ENCODE peak calls at places on chromosome 21, in five cellular contexts. O is psoas muscle, Q is lower lobe of right lung, M is GM23338, R is sigmoid colon. Y is an unnamed sample. For H3K4me1, the result is how much of the 10 kb centered on the place peaks cover.

GRCh38 chr21:40422851-40423635 is 423.9 kb downstream of the DSCAM start:
- DNase-seq in O (no peak), Q (no peak), M (no peak), R (no peak), Y (no peak)

GRCh38 chr21:34613679-34614442 is 1.1 kb downstream of the RCAN1 start:
- DNase-seq in O (no peak), Q (no peak), M (no peak), R (no peak), Y (no peak)

GRCh38 chr21:33578214-33578613 is 10.3 kb downstream of the DONSON start:
- DNase-seq in O (no peak), Q (no peak), M (no peak), R (no peak), Y (no peak)

GRCh38 chr21:35775778-35776515 is 284.4 kb downstream of the SETD4 start:
- DNase-seq in O (no peak), Q (no peak), M (no peak), R (no peak), Y (no peak)

GRCh38 chr21:45498646-45499000 is 43.6 kb downstream of the SLC19A1 start:
- DNase-seq in O (no peak), Q (peak), M (no peak), R (no peak), Y (no peak)

GRCh38 chr21:29961291-29962027 is 21.7 kb upstream of the GRIK1 start:
- DNase-seq in O (no peak), Q (no peak), M (no peak), R (no peak), Y (no peak)

GRCh38 chr21:45060089-45060488 is 14.3 kb upstream of the ADARB1 start:
- DNase-seq in O (no peak), Q (no peak), M (no peak), R (no peak), Y (peak)

GRCh38 chr21:41580758-41581554 is 73.0 kb upstream of the TMPRSS2 start:
- DNase-seq in O (no peak), Q (no peak), M (no peak), R (no peak), Y (no peak)

GRCh38 chr21:45594721-45595489 is 48.6 kb upstream of the PCBP3 start:
- DNase-seq in O (no peak), Q (peak), M (no peak), R (peak), Y (no peak)

GRCh38 chr21:17454315-17455027 is 58.4 kb upstream of the CXADR start:
- DNase-seq in O (peak), Q (no peak), M (peak), R (no peak), Y (no peak)

GRCh38 chr21:35350965-35351364 is 301.9 kb upstream of the RUNX1 start:
- DNase-seq in O (no peak), Q (no peak), M (no peak), R (no peak), Y (no peak)

GRCh38 chr21:32184485-32184884 is 94.4 kb downstream of the MIS18A start:
- DNase-seq in O (no peak), Q (no peak), M (peak), R (no peak), Y (no peak)

GRCh38 chr21:21688877-21689276 is 690.7 kb downstream of the NCAM2 start:
- DNase-seq in O (peak), Q (no peak), M (peak), R (no peak), Y (no peak)

GRCh38 chr21:32726742-32727477 is 903 bp downstream of the SYNJ1 start:
- DNase-seq in O (no peak), Q (no peak), M (peak), R (no peak), Y (peak)

GRCh38 chr21:43893536-43894205 is 28.6 kb downstream of the AGPAT3 start:
- DNase-seq in O (no peak), Q (no peak), M (no peak), R (peak), Y (no peak)

GRCh38 chr21:32298658-32299081 is at the start of gene MRAP:
- DNase-seq in O (no peak), Q (no peak), M (no peak), R (no peak), Y (no peak)

GRCh38 chr21:28633803-28634572 is 358.7 kb downstream of the LTN1 start:
- DNase-seq in O (peak), Q (no peak), M (no peak), R (no peak), Y (peak)

GRCh38 chr21:33936221-33937038 is 20.8 kb upstream of the ATP5PO start:
- DNase-seq in O (no peak), Q (no peak), M (peak), R (no peak), Y (no peak)

GRCh38 chr21:35491114-35491513 is 442.0 kb upstream of the RUNX1 start:
- DNase-seq in O (no peak), Q (no peak), M (no peak), R (no peak), Y (no peak)

GRCh38 chr21:46066843-46067331 is 31.0 kb upstream of the COL6A2 start:
- DNase-seq in O (peak), Q (peak), M (no peak), R (peak), Y (peak)

GRCh38 chr21:44253832-44254700 is 7.6 kb downstream of the DNMT3L start:
- DNase-seq in O (peak), Q (peak), M (no peak), R (peak), Y (peak)

GRCh38 chr21:42532466-42533181 is 19.0 kb downstream of the SLC37A1 start:
- DNase-seq in O (peak), Q (peak), M (no peak), R (peak), Y (peak)

DNA sequence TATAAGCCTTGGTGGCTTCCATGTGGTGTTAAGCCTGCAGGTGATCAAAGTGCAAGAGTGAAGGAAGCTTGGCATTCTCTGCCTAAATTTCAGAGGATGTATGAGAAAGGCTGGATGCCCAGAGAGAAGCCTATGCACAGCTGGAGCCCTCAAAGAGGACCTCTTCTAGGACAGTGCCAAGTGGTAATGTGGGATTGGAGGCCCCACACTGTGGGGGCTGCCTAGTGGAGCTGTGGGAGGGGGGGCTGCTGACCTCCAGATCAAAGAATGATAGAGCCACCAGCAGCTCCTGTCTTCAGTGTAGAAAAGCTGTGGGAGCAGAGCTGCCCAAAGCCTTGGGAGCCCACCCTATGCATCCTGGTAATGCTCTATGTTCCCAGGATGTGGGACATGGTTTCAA is 1512.7 kb upstream of the TPTE start:
- DNase-seq in O (no peak), Q (no peak), M (no peak), R (peak), Y (no peak)
- H3K4me3 ChIP-seq in O (no peak), Q (no peak), M (peak), R (no peak), Y (no peak)

DNA sequence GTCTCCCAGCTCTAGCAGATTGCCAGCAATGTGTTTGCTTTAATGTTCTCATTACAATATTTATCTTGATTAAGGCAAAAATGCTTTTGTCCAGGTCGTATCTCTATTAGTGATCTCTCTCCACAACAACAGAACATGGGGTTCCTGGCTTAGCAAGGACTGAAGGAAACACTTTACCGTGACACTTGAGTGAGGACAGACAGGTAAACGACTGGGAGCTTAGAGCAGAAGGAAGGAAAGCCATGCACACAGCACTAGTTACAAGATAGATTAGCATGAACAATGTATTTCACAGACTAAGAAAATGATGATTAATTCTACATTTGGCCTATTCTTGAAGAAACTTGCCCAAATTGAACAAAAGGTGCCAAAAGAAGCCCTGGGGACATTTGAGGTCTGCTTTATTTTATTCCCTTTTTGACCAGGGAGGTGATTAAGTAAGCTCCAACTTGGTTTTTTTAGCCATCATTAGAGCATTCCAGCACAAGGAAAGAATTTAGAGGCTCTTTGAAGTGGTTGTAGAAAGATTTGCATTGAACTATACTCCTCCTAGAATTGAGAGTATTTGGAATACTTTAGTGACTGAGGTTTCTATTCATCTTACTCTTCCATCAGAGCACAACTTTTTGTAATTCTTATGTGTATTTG is 248.5 kb downstream of the USP25 start:
- DNase-seq in O (no peak), Q (no peak), M (peak), R (no peak), Y (no peak)
- H3K4me1 ChIP-seq in O (under half), Q (under half), M (under half), R (under half), Y (under half)

GRCh38 chr21:39083377-39084008 is 99.8 kb downstream of the PSMG1 start:
- DNase-seq in O (no peak), Q (peak), M (no peak), R (no peak), Y (peak)
- H3K4me3 ChIP-seq in O (no peak), Q (peak), M (no peak), R (no peak), Y (no peak)

DNA sequence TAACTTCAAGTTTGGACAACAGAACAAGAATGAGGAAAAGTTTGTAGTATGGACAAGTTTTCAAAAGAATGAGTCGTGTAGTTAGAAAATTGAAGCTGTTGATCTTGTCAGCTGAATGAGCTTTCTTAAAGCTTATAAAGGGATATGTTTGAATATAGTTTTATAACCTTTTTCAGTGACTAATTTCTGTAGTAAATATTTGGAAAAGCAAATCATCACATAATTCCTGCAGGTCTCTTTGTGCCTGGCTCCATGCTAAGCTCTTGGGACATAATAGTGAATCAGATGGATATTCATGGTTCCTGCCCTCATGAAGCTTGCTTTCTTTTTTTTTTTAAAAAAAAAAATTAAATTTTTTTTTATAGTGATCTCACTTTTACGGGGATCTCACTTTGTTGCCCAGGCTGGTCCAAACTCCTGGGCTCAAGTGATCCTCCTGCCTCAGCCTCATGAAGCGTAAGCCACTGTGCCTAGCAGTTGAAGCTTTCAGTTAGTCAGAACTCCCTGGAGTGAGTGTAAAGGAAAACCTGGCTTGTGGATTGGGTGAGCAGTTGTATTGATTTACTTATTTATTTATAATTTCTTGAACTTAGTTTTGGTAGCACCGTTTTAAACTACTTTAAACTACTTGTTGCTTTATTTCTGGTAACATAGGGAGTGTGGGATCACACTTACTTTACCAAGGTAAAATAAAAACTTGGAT is 15.5 kb downstream of the DYRK1A start:
- DNase-seq in O (no peak), Q (no peak), M (no peak), R (no peak), Y (no peak)
- H3K4me1 ChIP-seq in O (half or more), Q (half or more), M (under half), R (half or more), Y (half or more)

Y was measured in tibial artery.